ENCODE peak calls at places on chromosomes 16 and 17, in eight cellular contexts. Z is progenitor cell of endocrine pancreas, M is Peyer's patch, Q is neural crest cell, D is epithelial cell of esophagus, Y is body of pancreas, N is BJ, H is B cell. P is an unnamed sample.

GRCh38 chr16:58021661-58022551 is 3.6 kb upstream of the MMP15 start:
- DNase-seq in Z (no peak), M (no peak), Q (no peak), D (peak), Y (no peak), N (no peak), H (no peak), P (no peak)

GRCh38 chr16:81532491-81533174 is 88.0 kb downstream of the CMIP start:
- DNase-seq in Z (no peak), M (no peak), Q (no peak), D (no peak), Y (peak), N (no peak), H (no peak), P (no peak)

GRCh38 chr17:41621916-41622315 is 2.5 kb downstream of the KRT17 start:
- DNase-seq in Z (no peak), M (no peak), Q (no peak), D (peak), Y (no peak), N (no peak), H (no peak), P (no peak)

GRCh38 chr16:78570409-78571141 is 471.1 kb downstream of the WWOX start:
- DNase-seq in Z (no peak), M (no peak), Q (no peak), D (peak), Y (no peak), N (no peak), H (no peak), P (no peak)

GRCh38 chr16:58264961-58265479 is 29.8 kb downstream of the PRSS54 start:
- DNase-seq in Z (no peak), M (no peak), Q (no peak), D (peak), Y (no peak), N (peak), H (no peak), P (no peak)

GRCh38 chr17:78127240-78127887 is 1.2 kb downstream of the TMC6 start:
- DNase-seq in Z (peak), M (peak), Q (peak), D (no peak), Y (peak), N (no peak), H (peak), P (peak)

GRCh38 chr17:75722076-75722475 is 817 bp downstream of the ITGB4 start:
- DNase-seq in Z (no peak), M (no peak), Q (no peak), D (peak), Y (peak), N (no peak), H (no peak), P (no peak)

GRCh38 chr17:65712383-65713267 is 151.2 kb upstream of the AXIN2 start:
- DNase-seq in Z (no peak), M (no peak), Q (no peak), D (no peak), Y (no peak), N (no peak), H (no peak), P (peak)

GRCh38 chr17:37541880-37542675 is 52.4 kb downstream of the DUSP14 start:
- DNase-seq in Z (no peak), M (no peak), Q (no peak), D (peak), Y (no peak), N (no peak), H (no peak), P (no peak)

GRCh38 chr16:17358846-17359245 is 111.9 kb downstream of the XYLT1 start:
- DNase-seq in Z (no peak), M (no peak), Q (no peak), D (no peak), Y (no peak), N (no peak), H (no peak), P (no peak)

GRCh38 chr17:48026503-48027321 is 10.9 kb downstream of the COPZ2 start:
- DNase-seq in Z (peak), M (peak), Q (peak), D (peak), Y (peak), N (peak), H (peak), P (peak)

GRCh38 chr16:48234630-48235029 is 9.5 kb upstream of the LONP2 start:
- DNase-seq in Z (no peak), M (no peak), Q (no peak), D (no peak), Y (no peak), N (no peak), H (no peak), P (no peak)

GRCh38 chr17:19753661-19754463 is 5.8 kb upstream of the ALDH3A1 start:
- DNase-seq in Z (no peak), M (no peak), Q (no peak), D (peak), Y (peak), N (no peak), H (no peak), P (no peak)

GRCh38 chr16:91484-91883 is 13.5 kb downstream of the MPG start:
- DNase-seq in Z (no peak), M (no peak), Q (no peak), D (no peak), Y (no peak), N (no peak), H (no peak), P (no peak)

DNA sequence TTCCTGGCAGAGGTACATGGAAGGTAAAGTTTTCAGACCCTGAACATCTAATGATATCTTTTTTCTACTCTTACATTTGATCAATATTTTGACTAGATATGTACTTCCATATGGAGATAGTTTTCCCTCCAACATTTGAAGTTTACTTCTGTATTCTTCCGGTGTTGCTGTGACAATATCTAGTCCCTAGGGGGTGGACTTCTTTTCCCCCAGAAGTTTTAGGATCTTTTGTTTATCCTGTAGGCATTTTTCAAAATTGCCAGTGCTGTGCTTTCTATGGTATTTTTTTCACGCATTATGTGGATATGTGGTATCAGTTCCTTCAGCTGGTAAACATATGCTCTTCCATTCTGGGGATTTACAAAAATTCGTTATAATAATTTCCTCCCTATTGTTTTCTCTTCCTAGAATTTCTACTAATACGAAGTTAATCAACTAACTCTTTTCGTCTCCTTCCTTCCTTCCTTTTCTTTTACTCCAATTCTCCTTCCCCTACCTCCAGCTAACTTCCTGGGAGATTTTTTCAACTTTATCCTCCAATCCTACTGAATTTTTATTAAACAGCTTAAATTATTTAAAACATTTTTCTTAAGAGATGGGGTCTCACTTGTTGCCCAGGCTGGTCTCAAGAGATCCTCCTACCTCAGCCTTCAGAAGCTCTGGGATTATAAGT is 26.1 kb upstream of the ZNHIT3 start:
- DNase-seq in Z (no peak), M (no peak), Q (no peak), D (no peak), Y (no peak), N (no peak), H (no peak), P (no peak)
- TF ChIP-seq CTCF in Z (no peak), M (no peak), Q (no peak), D (no peak), Y (no peak), N (peak), H (no peak), P (no peak)

DNA sequence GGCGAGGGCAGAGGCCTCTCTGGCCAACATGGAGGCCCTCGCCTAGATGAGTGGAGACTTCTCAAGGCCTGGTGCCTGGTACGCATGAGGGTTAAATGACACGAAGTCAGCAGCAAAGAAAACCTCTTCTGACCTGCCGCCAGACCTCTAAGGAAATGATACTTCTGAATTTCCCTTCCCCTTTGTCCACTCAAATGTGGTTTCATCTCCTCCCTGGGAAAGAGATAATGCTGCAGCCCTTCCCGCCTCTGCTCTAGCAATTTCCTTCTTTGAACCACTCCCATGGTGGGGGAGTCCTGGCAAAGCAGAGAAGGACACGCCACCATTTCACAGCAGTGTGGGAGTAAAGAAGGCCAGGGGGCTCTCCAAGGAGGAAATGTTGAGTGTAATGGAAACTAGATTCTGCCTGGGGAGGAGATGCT is 65.7 kb upstream of the BCAR1 start:
- DNase-seq in Z (no peak), M (no peak), Q (no peak), D (no peak), Y (no peak), N (no peak), H (no peak), P (peak)
- TF ChIP-seq CTCF in Z (no peak), M (no peak), Q (no peak), D (no peak), Y (no peak), N (no peak), H (no peak), P (no peak)

GRCh38 chr16:30838876-30839471 is 52.0 kb upstream of the ZNF629 start:
- DNase-seq in Z (no peak), M (no peak), Q (no peak), D (no peak), Y (no peak), N (no peak), H (no peak), P (no peak)
- TF ChIP-seq CTCF in Z (peak), M (no peak), Q (peak), D (no peak), Y (peak), N (no peak), H (no peak), P (no peak)

DNA sequence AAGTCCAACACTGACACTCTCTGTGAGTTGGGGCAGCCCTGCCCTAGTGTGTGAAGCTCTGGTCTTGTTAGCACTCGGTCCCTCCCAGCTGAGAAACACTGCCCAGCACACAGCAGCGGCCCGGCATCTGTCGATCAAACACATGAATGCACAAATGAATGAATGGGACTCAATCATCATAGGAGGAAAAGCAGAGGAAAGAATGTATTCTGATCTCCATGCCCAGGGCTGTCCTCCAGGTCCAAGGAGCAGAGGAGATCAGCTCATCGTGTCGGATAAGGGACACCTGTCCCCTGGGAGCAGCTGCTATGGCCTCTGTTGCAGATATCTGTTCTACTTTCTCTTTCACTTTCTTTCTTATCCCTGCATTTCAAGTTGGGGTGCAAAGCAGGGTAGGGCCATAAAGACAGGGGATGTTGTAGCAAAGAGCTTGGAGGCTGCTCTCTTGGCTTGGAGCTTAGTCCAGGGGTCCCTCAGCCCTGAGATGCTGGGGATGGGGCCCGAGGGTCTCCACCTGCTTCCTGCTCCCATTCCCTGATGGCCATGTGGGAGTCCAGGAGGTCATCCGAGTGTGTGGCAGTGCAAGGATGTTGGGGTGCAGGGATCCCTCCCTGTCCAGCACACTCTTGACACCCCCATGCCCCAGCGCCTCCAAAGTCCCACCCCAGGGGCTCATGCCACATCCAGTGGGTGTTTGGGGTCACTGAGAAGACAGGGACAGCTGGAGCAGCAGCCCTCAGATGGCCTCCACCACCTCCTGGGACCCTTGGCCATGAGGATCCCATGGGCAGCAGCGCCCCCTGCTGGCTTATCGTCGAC is 88.2 kb downstream of the IRF8 start:
- DNase-seq in Z (peak), M (no peak), Q (peak), D (no peak), Y (no peak), N (no peak), H (peak), P (peak)
- TF ChIP-seq CTCF in Z (peak), M (peak), Q (peak), D (no peak), Y (peak), N (peak), H (no peak), P (peak)

GRCh38 chr17:22703786-22704441 is 1011.6 kb downstream of the KCNJ18 start:
- DNase-seq in Z (no peak), M (no peak), Q (no peak), D (no peak), Y (no peak), N (no peak), H (no peak), P (no peak)
- TF ChIP-seq CTCF in Z (no peak), M (no peak), Q (no peak), D (no peak), Y (no peak), N (no peak), H (no peak), P (no peak)